ENCODE peak calls at places on chromosomes 13 and 19, in four cellular contexts. L is omental fat pad, B is AG09319, C is GM20000. E is an unnamed sample.

GRCh38 chr19:2477141-2477710 is 1.3 kb downstream of the GADD45B start:
- DNase-seq in L (no peak), B (no peak), C (no peak), E (no peak)

GRCh38 chr19:38696733-38697055 is 47.6 kb downstream of the CAPN12 start:
- DNase-seq in L (no peak), B (no peak), C (no peak), E (no peak)

GRCh38 chr13:100478107-100478809 is 110.3 kb downstream of the GGACT start:
- DNase-seq in L (no peak), B (no peak), C (no peak), E (no peak)

GRCh38 chr19:17888260-17888659 is 16.5 kb downstream of the SLC5A5 start:
- DNase-seq in L (no peak), B (no peak), C (no peak), E (no peak)

GRCh38 chr19:5097959-5098623 is 129.2 kb downstream of the KDM4B start:
- DNase-seq in L (no peak), B (no peak), C (no peak), E (no peak)

GRCh38 chr13:99374169-99374991 is 67.2 kb upstream of the GPR183 start:
- DNase-seq in L (no peak), B (no peak), C (no peak), E (no peak)

GRCh38 chr19:29211562-29212416 is 1.2 kb downstream of the UQCRFS1 start:
- DNase-seq in L (no peak), B (no peak), C (peak; percentile 24), E (no peak)

GRCh38 chr19:46265217-46265828 is 31.5 kb upstream of the HIF3A start:
- DNase-seq in L (no peak), B (peak; percentile 48), C (peak; percentile 71), E (peak; percentile 66)

GRCh38 chr13:88806438-88806837 is 1135.3 kb downstream of the SLITRK5 start:
- DNase-seq in L (no peak), B (no peak), C (no peak), E (no peak)

GRCh38 chr13:74466015-74466414 is 331.8 kb upstream of the KLF12 start:
- DNase-seq in L (no peak), B (no peak), C (no peak), E (no peak)

GRCh38 chr19:45901432-45901903 is 945 bp downstream of the MYPOP start:
- DNase-seq in L (peak; percentile 38), B (no peak), C (peak; percentile 61), E (no peak)

GRCh38 chr13:44578064-44578394 is 1.9 kb upstream of the TSC22D1 start:
- DNase-seq in L (no peak), B (peak; percentile 32), C (no peak), E (no peak)

GRCh38 chr19:1568320-1569019 is at the start of gene MEX3D:
- DNase-seq in L (peak; percentile 43), B (no peak), C (peak; percentile 100), E (peak; percentile 73)

GRCh38 chr13:113833111-113833830 is 30.6 kb downstream of the GAS6 start:
- DNase-seq in L (no peak), B (no peak), C (no peak), E (no peak)

GRCh38 chr13:21009036-21009435 is 52.4 kb downstream of the LATS2 start:
- DNase-seq in L (no peak), B (no peak), C (no peak), E (no peak)

GRCh38 chr13:111480976-111481375 is 160.5 kb downstream of the TEX29 start:
- DNase-seq in L (no peak), B (no peak), C (no peak), E (no peak)

GRCh38 chr19:16588089-16588823 is 16.0 kb upstream of the SLC35E1 start:
- DNase-seq in L (no peak), B (no peak), C (peak; percentile 84), E (no peak)

GRCh38 chr19:33434090-33434885 is 60.8 kb downstream of the CEBPG start:
- DNase-seq in L (no peak), B (no peak), C (no peak), E (no peak)

GRCh38 chr19:3162418-3163229 is 15.9 kb upstream of the S1PR4 start:
- DNase-seq in L (no peak), B (no peak), C (no peak), E (no peak)

GRCh38 chr13:92510416-92510815 is 716.2 kb upstream of the GPC6 start:
- DNase-seq in L (no peak), B (no peak), C (no peak), E (no peak)

GRCh38 chr13:96792736-96793444 is 201.4 kb downstream of the OXGR1 start:
- DNase-seq in L (no peak), B (no peak), C (no peak), E (no peak)

GRCh38 chr13:46173656-46174055 is 8.3 kb downstream of the LCP1 start:
- DNase-seq in L (no peak), B (no peak), C (no peak), E (no peak)

GRCh38 chr13:101747039-101747438 is 294.6 kb downstream of the ITGBL1 start:
- DNase-seq in L (no peak), B (no peak), C (no peak), E (no peak)

GRCh38 chr13:94858856-94859811 is 146.8 kb upstream of the SOX21 start:
- DNase-seq in L (no peak), B (no peak), C (no peak), E (no peak)

GRCh38 chr13:101449971-101450748 is 2.3 kb upstream of the ITGBL1 start:
- DNase-seq in L (no peak), B (peak; percentile 49), C (no peak), E (no peak)

GRCh38 chr19:2636897-2637683 is 65.4 kb downstream of the GNG7 start:
- DNase-seq in L (no peak), B (no peak), C (peak; percentile 89), E (peak; percentile 70)

GRCh38 chr19:30887042-30887441 is 462.2 kb downstream of the TSHZ3 start:
- DNase-seq in L (no peak), B (no peak), C (no peak), E (no peak)

GRCh38 chr19:19548915-19549537 is 11.0 kb downstream of the CILP2 start:
- DNase-seq in L (no peak), B (no peak), C (no peak), E (no peak)

GRCh38 chr13:110187501-110188161 is 119.3 kb downstream of the COL4A1 start:
- DNase-seq in L (peak; percentile 57), B (no peak), C (no peak), E (no peak)

GRCh38 chr13:35720690-35721554 is 244.4 kb upstream of the MAB21L1 start:
- DNase-seq in L (no peak), B (no peak), C (peak; percentile 61), E (peak; percentile 81)

GRCh38 chr13:44867825-44868224 is 121.4 kb downstream of the NUFIP1 start:
- DNase-seq in L (no peak), B (no peak), C (no peak), E (no peak)

GRCh38 chr13:114048463-114048862 is 74.6 kb upstream of the C13orf46 start:
- DNase-seq in L (no peak), B (no peak), C (no peak), E (no peak)

GRCh38 chr19:27793128-27793643 is 1419.8 kb downstream of the UQCRFS1 start:
- DNase-seq in L (peak; percentile 48), B (peak; percentile 44), C (peak; percentile 74), E (peak; percentile 27)

GRCh38 chr13:95627590-95627989 is 16.9 kb downstream of the DZIP1 start:
- DNase-seq in L (no peak), B (no peak), C (no peak), E (no peak)

GRCh38 chr19:1512671-1513491 is at the start of gene ADAMTSL5:
- DNase-seq in L (no peak), B (peak; percentile 32), C (peak; percentile 93), E (no peak)

GRCh38 chr19:58328999-58329398 is 2.2 kb downstream of the ZSCAN22 start:
- DNase-seq in L (no peak), B (no peak), C (no peak), E (peak; percentile 28)
- TF ChIP-seq CTCF in L (no peak), B (no peak), C (no peak), E (peak; percentile 60)

GRCh38 chr13:28658796-28659610 is at the start of gene POMP:
- DNase-seq in L (peak; percentile 79), B (peak; percentile 88), C (peak; percentile 90), E (peak; percentile 74)
- TF ChIP-seq CTCF in L (no peak), B (no peak), C (no peak), E (no peak)

DNA sequence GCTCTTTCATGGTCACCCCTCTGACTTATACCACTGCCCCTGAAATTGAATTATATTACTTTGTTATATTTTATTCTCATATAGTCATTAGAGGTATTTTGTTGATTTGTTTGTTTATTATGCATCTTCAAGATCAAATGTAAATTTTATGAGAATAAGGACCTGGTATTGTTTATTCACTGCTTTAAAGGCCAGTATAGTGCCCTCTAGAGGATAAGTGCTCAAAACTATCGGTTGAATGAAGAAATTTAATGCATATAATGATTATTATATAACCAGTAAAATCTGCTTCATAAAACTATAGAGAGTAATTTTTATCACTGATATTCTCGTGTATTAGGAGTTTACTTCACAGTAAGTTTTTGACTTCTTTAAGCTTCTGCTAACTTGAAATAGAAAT is 1401.9 kb downstream of the SLITRK1 start:
- DNase-seq in L (no peak), B (no peak), C (no peak), E (no peak)
- TF ChIP-seq CTCF in L (no peak), B (no peak), C (no peak), E (peak; percentile 43)

GRCh38 chr19:52871466-52871865 is 14.0 kb upstream of the ZNF468 start:
- DNase-seq in L (no peak), B (no peak), C (no peak), E (no peak)
- TF ChIP-seq CTCF in L (no peak), B (no peak), C (no peak), E (no peak)

DNA sequence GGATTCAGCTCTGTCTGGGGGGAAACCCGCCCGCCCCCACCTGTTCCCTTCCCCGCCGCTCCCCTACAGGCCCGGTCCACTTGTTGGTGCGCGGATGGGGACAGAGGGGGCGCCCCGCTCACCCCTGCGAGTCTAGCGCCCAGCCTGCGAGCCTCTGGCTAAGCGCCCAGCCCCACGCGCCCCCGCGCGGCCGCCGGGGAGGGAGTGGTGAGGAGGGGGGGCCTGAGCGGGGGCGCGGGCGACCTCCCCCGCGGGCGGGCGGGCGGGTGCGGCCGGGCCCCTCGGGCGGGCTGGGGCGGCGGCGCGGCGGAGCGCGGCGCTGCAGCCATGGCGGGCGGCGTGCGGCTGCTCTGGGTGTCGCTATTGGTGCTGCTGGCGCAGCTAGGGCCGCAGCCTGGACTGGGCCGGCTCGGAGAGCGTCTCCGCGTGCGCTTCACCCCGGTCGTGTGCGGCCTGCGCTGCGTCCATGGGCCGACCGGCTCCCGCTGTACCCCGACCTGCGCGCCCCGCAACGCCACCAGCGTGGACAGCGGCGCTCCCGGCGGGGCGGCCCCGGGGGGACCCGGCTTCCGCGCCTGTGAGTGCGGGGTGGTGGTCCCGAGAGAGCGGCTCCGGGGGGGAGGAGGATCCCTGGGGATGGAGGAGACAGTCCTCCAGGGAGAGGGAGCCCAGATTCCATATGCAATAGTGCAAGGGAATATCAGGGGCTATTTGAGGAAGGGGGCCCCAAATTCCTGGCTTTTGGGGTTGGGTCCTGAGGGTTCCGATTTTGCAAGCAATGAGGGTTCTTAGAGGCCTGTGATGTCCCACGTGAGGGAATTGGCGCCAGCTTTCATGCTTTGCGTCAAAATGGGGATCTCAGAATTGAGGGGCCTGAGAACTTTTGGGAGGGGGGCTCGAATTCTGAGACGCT is at the start of gene LTBP4:
- DNase-seq in L (no peak), B (no peak), C (no peak), E (no peak)
- TF ChIP-seq CTCF in L (no peak), B (no peak), C (no peak), E (peak; percentile 11)